ENCODE peak calls at places on chromosomes 7 and 10, in eight cellular contexts. G is stromal cell of bone marrow; D is iPS-NIHi11; H is head of caudate nucleus; M is Right ventricle myocardium superior; W is activated CD4-positive, CD25-positive, alpha-beta regulatory T cell; R is activated CD4-positive, alpha-beta T cell treated with anti-CD3 and anti-CD28 coated beads, Interleukin-2, amount 50 U/mL, for 24 hours; P is glutamatergic neuron. A is an unnamed sample.

GRCh38 chr10:71077796-71078453 is 134.4 kb upstream of the UNC5B start:
- DNase-seq in G (no peak), D (peak; percentile 4), H (no peak), M (no peak), W (no peak), R (no peak), P (no peak), A (no peak)

GRCh38 chr10:3036155-3036554 is 31.2 kb upstream of the PFKP start:
- DNase-seq in G (no peak), D (no peak), H (no peak), M (no peak), W (no peak), R (no peak), P (no peak), A (no peak)

GRCh38 chr10:114684085-114684821 is 26.2 kb upstream of the ABLIM1 start:
- DNase-seq in G (peak; percentile 25), D (no peak), H (peak; percentile 27), M (peak; percentile 79), W (no peak), R (no peak), P (no peak), A (peak; percentile 64)

GRCh38 chr10:44864637-44865288 is 46.4 kb upstream of the TMEM72 start:
- DNase-seq in G (peak; percentile 69), D (peak; percentile 91), H (peak; percentile 93), M (peak; percentile 95), W (peak; percentile 73), R (peak; percentile 79), P (peak; percentile 99), A (peak; percentile 75)

GRCh38 chr7:46387646-46388045 is 466.6 kb upstream of the IGFBP3 start:
- DNase-seq in G (peak; percentile 69), D (no peak), H (no peak), M (no peak), W (no peak), R (no peak), P (no peak), A (no peak)

GRCh38 chr10:118802126-118802793 is 47.5 kb upstream of the CACUL1 start:
- DNase-seq in G (no peak), D (no peak), H (no peak), M (no peak), W (no peak), R (no peak), P (no peak), A (no peak)

GRCh38 chr10:129033790-129034272 is 433.2 kb upstream of the MGMT start:
- DNase-seq in G (no peak), D (no peak), H (no peak), M (no peak), W (no peak), R (no peak), P (no peak), A (no peak)

GRCh38 chr10:132374612-132375011 is 22.4 kb upstream of the PWWP2B start:
- DNase-seq in G (no peak), D (no peak), H (no peak), M (peak; percentile 23), W (no peak), R (no peak), P (peak; percentile 5), A (no peak)

GRCh38 chr10:119205926-119206602 is 1.3 kb upstream of the GRK5 start:
- DNase-seq in G (no peak), D (peak; percentile 41), H (peak; percentile 39), M (peak; percentile 90), W (peak; percentile 12), R (no peak), P (peak; percentile 42), A (peak; percentile 29)

GRCh38 chr7:11235491-11235890 is 261.8 kb downstream of the PHF14 start:
- DNase-seq in G (no peak), D (no peak), H (no peak), M (no peak), W (no peak), R (no peak), P (no peak), A (no peak)

GRCh38 chr7:65216469-65216868 is 157.2 kb upstream of the ZNF92 start:
- DNase-seq in G (peak; percentile 3), D (peak; percentile 62), H (peak; percentile 45), M (no peak), W (peak; percentile 10), R (peak; percentile 35), P (peak; percentile 60), A (no peak)

GRCh38 chr7:75795831-75796285 is 17.7 kb downstream of the CCL24 start:
- DNase-seq in G (no peak), D (no peak), H (no peak), M (peak; percentile 76), W (no peak), R (no peak), P (no peak), A (no peak)

GRCh38 chr10:37684765-37685164 is 172.6 kb downstream of the ZNF248 start:
- DNase-seq in G (no peak), D (no peak), H (no peak), M (no peak), W (no peak), R (no peak), P (no peak), A (no peak)

GRCh38 chr10:120651000-120651399 is 194.0 kb downstream of the PLPP4 start:
- DNase-seq in G (no peak), D (no peak), H (no peak), M (no peak), W (no peak), R (no peak), P (no peak), A (no peak)

GRCh38 chr10:11551915-11552602 is 59.4 kb downstream of the USP6NL start:
- DNase-seq in G (peak; percentile 79), D (no peak), H (peak; percentile 39), M (no peak), W (no peak), R (no peak), P (no peak), A (no peak)

GRCh38 chr7:142481548-142481947 is 223.7 kb upstream of the PRSS58 start:
- DNase-seq in G (no peak), D (no peak), H (no peak), M (no peak), W (no peak), R (no peak), P (no peak), A (no peak)

GRCh38 chr7:142745091-142745635 is 4.1 kb upstream of the PRSS1 start:
- DNase-seq in G (no peak), D (no peak), H (no peak), M (no peak), W (no peak), R (no peak), P (no peak), A (no peak)

GRCh38 chr10:133198206-133198605 is 31.8 kb upstream of the UTF1 start:
- DNase-seq in G (no peak), D (no peak), H (no peak), M (no peak), W (no peak), R (no peak), P (no peak), A (no peak)

GRCh38 chr7:22610258-22610657 is 110.3 kb upstream of the STEAP1B start:
- DNase-seq in G (no peak), D (no peak), H (no peak), M (no peak), W (no peak), R (no peak), P (no peak), A (no peak)

GRCh38 chr7:50533849-50534248 is 31.4 kb downstream of the DDC start:
- DNase-seq in G (no peak), D (no peak), H (no peak), M (no peak), W (no peak), R (no peak), P (no peak), A (no peak)

GRCh38 chr7:158394936-158395335 is 192.7 kb downstream of the PTPRN2 start:
- DNase-seq in G (no peak), D (peak; percentile 36), H (no peak), M (no peak), W (no peak), R (peak; percentile 17), P (peak; percentile 83), A (no peak)

GRCh38 chr10:86651021-86651471 is 3.3 kb upstream of the OPN4 start:
- DNase-seq in G (no peak), D (peak; percentile 9), H (no peak), M (peak; percentile 50), W (no peak), R (no peak), P (no peak), A (no peak)

GRCh38 chr7:138698281-138698680 is 2.9 kb downstream of the SVOPL start:
- DNase-seq in G (no peak), D (no peak), H (no peak), M (no peak), W (no peak), R (no peak), P (no peak), A (no peak)

GRCh38 chr10:69456880-69457693 is 5.8 kb downstream of the TSPAN15 start:
- DNase-seq in G (no peak), D (no peak), H (no peak), M (no peak), W (no peak), R (no peak), P (no peak), A (no peak)

GRCh38 chr10:97037365-97038361 is 148.1 kb downstream of the SLIT1 start:
- DNase-seq in G (peak; percentile 70), D (peak; percentile 94), H (peak; percentile 82), M (peak; percentile 79), W (peak; percentile 26), R (peak; percentile 66), P (peak; percentile 91), A (peak; percentile 69)

GRCh38 chr7:47557317-47557985 is 24.5 kb downstream of the TNS3 start:
- DNase-seq in G (peak; percentile 63), D (no peak), H (no peak), M (no peak), W (no peak), R (no peak), P (no peak), A (no peak)

GRCh38 chr7:110590415-110590814 is 500.5 kb upstream of the LRRN3 start:
- DNase-seq in G (no peak), D (peak; percentile 29), H (no peak), M (no peak), W (no peak), R (no peak), P (no peak), A (no peak)

GRCh38 chr10:11058965-11059364 is 41.3 kb downstream of the CELF2 start:
- DNase-seq in G (peak; percentile 44), D (no peak), H (no peak), M (no peak), W (no peak), R (no peak), P (no peak), A (no peak)

GRCh38 chr10:94150541-94151184 is 156.9 kb downstream of the PLCE1 start:
- DNase-seq in G (no peak), D (no peak), H (no peak), M (no peak), W (no peak), R (no peak), P (no peak), A (no peak)

GRCh38 chr10:11476035-11476434 is 135.4 kb downstream of the USP6NL start:
- DNase-seq in G (peak; percentile 3), D (no peak), H (no peak), M (no peak), W (no peak), R (no peak), P (no peak), A (no peak)

GRCh38 chr10:58189269-58189668 is 78.4 kb downstream of the IPMK start:
- DNase-seq in G (peak; percentile 58), D (peak; percentile 23), H (peak; percentile 7), M (no peak), W (no peak), R (no peak), P (no peak), A (no peak)

GRCh38 chr7:107631588-107631987 is 29.0 kb upstream of the SLC26A4 start:
- DNase-seq in G (no peak), D (no peak), H (no peak), M (no peak), W (no peak), R (no peak), P (no peak), A (no peak)

GRCh38 chr10:62647375-62648092 is 157.0 kb upstream of the ADO start:
- DNase-seq in G (no peak), D (no peak), H (no peak), M (no peak), W (no peak), R (no peak), P (no peak), A (no peak)

GRCh38 chr7:83866587-83866986 is 217.6 kb upstream of the SEMA3E start:
- DNase-seq in G (no peak), D (no peak), H (no peak), M (no peak), W (no peak), R (no peak), P (no peak), A (no peak)